ENCODE peak calls at places on chromosomes 6 and 20, in nine cellular contexts. One of them, this sample, is unnamed.

GRCh38 chr6:35206346-35206745 is 7.4 kb upstream of the SCUBE3 start:
- DNase-seq in heart left ventricle: no peak
- DNase-seq in aorta: no peak
- DNase-seq in EL: no peak
- DNase-seq in NCI-H1092 treated with DMSO at 0.1 percent for 48 hours: no peak
- DNase-seq in non-pigmented ciliary epithelial cell: no peak
- DNase-seq in GM23248: peak
- DNase-seq in GM23338: no peak
- DNase-seq in activated B cell treated with CpG ODN at 0.5 μM for 24 hours: no peak
- DNase-seq in this sample: no peak

GRCh38 chr6:157471895-157472686 is 91.1 kb downstream of the ZDHHC14 start:
- DNase-seq in non-pigmented ciliary epithelial cell: no peak
- DNase-seq in heart left ventricle: no peak
- DNase-seq in NCI-H1092 treated with DMSO at 0.1 percent for 48 hours: peak
- DNase-seq in GM23248: no peak
- DNase-seq in GM23338: no peak
- DNase-seq in activated B cell treated with CpG ODN at 0.5 μM for 24 hours: no peak
- DNase-seq in aorta: no peak
- DNase-seq in EL: no peak
- DNase-seq in this sample: no peak

GRCh38 chr20:6863355-6863754 is 95.9 kb downstream of the BMP2 start:
- DNase-seq in aorta: no peak
- DNase-seq in EL: no peak
- DNase-seq in activated B cell treated with CpG ODN at 0.5 μM for 24 hours: no peak
- DNase-seq in heart left ventricle: no peak
- DNase-seq in GM23338: no peak
- DNase-seq in non-pigmented ciliary epithelial cell: no peak
- DNase-seq in NCI-H1092 treated with DMSO at 0.1 percent for 48 hours: no peak
- DNase-seq in GM23248: no peak
- DNase-seq in this sample: no peak

GRCh38 chr6:55568779-55569439 is 10.1 kb downstream of the HMGCLL1 start:
- DNase-seq in NCI-H1092 treated with DMSO at 0.1 percent for 48 hours: no peak
- DNase-seq in heart left ventricle: no peak
- DNase-seq in aorta: no peak
- DNase-seq in activated B cell treated with CpG ODN at 0.5 μM for 24 hours: no peak
- DNase-seq in non-pigmented ciliary epithelial cell: no peak
- DNase-seq in EL: no peak
- DNase-seq in GM23338: no peak
- DNase-seq in GM23248: no peak
- DNase-seq in this sample: no peak

GRCh38 chr20:50095476-50096078 is 17.4 kb downstream of the UBE2V1 start:
- DNase-seq in EL: no peak
- DNase-seq in NCI-H1092 treated with DMSO at 0.1 percent for 48 hours: no peak
- DNase-seq in heart left ventricle: no peak
- DNase-seq in aorta: no peak
- DNase-seq in non-pigmented ciliary epithelial cell: no peak
- DNase-seq in activated B cell treated with CpG ODN at 0.5 μM for 24 hours: no peak
- DNase-seq in GM23338: no peak
- DNase-seq in GM23248: no peak
- DNase-seq in this sample: no peak

GRCh38 chr20:58224974-58225373 is 3.5 kb downstream of the ANKRD60 start:
- DNase-seq in aorta: no peak
- DNase-seq in NCI-H1092 treated with DMSO at 0.1 percent for 48 hours: no peak
- DNase-seq in EL: no peak
- DNase-seq in non-pigmented ciliary epithelial cell: no peak
- DNase-seq in activated B cell treated with CpG ODN at 0.5 μM for 24 hours: no peak
- DNase-seq in GM23338: no peak
- DNase-seq in heart left ventricle: no peak
- DNase-seq in GM23248: peak
- DNase-seq in this sample: no peak

GRCh38 chr6:140857734-140858380 is 1274.9 kb upstream of the GJE1 start:
- DNase-seq in GM23248: peak
- DNase-seq in non-pigmented ciliary epithelial cell: peak
- DNase-seq in GM23338: no peak
- DNase-seq in heart left ventricle: no peak
- DNase-seq in EL: peak
- DNase-seq in aorta: no peak
- DNase-seq in NCI-H1092 treated with DMSO at 0.1 percent for 48 hours: no peak
- DNase-seq in activated B cell treated with CpG ODN at 0.5 μM for 24 hours: no peak
- DNase-seq in this sample: peak

GRCh38 chr6:119344306-119344705 is 5.3 kb downstream of the MAN1A1 start:
- DNase-seq in NCI-H1092 treated with DMSO at 0.1 percent for 48 hours: no peak
- DNase-seq in heart left ventricle: no peak
- DNase-seq in EL: no peak
- DNase-seq in aorta: no peak
- DNase-seq in non-pigmented ciliary epithelial cell: no peak
- DNase-seq in GM23338: no peak
- DNase-seq in GM23248: no peak
- DNase-seq in activated B cell treated with CpG ODN at 0.5 μM for 24 hours: no peak
- DNase-seq in this sample: no peak

This sample was measured in brain microvascular endothelial cell.